ENCODE peak calls at places on chromosomes 16 and 17, in nine cellular contexts. A is cardiac fibroblast; X is kidney epithelial cell; H is CD8-positive, alpha-beta T cell; D is astrocyte of the cerebellum; S is ovary; I is OCI-LY7; E is thoracic aorta; G is Peyer's patch. Z is an unnamed sample.

GRCh38 chr17:13393841-13394710 is 207.7 kb downstream of the HS3ST3A1 start:
- DNase-seq in X (peak), I (no peak), A (peak), G (no peak), S (no peak), E (no peak), D (no peak), H (no peak), Z (peak)

GRCh38 chr16:30142672-30143346 is 19.8 kb upstream of the MAPK3 start:
- DNase-seq in E (no peak), D (no peak), X (no peak), H (peak), A (no peak), G (no peak), I (peak), S (no peak), Z (no peak)

GRCh38 chr17:74118504-74118903 is 85.0 kb upstream of the RPL38 start:
- DNase-seq in I (no peak), H (no peak), S (no peak), E (no peak), X (no peak), D (no peak), G (no peak), A (no peak), Z (no peak)

GRCh38 chr17:19753049-19753444 is 4.9 kb upstream of the ALDH3A1 start:
- DNase-seq in X (peak), D (no peak), I (no peak), H (no peak), E (peak), A (peak), G (no peak), S (no peak), Z (no peak)

GRCh38 chr16:89490386-89491237 is at the start of gene ANKRD11:
- DNase-seq in A (peak), G (peak), H (peak), X (peak), S (peak), D (peak), I (peak), E (peak), Z (peak)

GRCh38 chr16:85173981-85174751 is 61.9 kb upstream of the CIBAR2 start:
- DNase-seq in E (no peak), S (no peak), G (no peak), H (no peak), X (no peak), A (peak), I (no peak), D (no peak), Z (peak)

GRCh38 chr17:61904094-61904710 is 23.6 kb downstream of the INTS2 start:
- DNase-seq in X (no peak), I (no peak), G (no peak), S (peak), D (no peak), A (no peak), H (peak), E (no peak), Z (no peak)

GRCh38 chr16:84463221-84463620 is 41.2 kb downstream of the MEAK7 start:
- DNase-seq in X (no peak), E (no peak), H (no peak), A (no peak), I (no peak), G (no peak), D (no peak), S (no peak), Z (no peak)

GRCh38 chr16:66070140-66070887 is 296.2 kb upstream of the CDH5 start:
- DNase-seq in S (peak), G (peak), X (no peak), D (no peak), A (peak), E (no peak), H (no peak), I (no peak), Z (no peak)

GRCh38 chr16:54268340-54268739 is 18.2 kb downstream of the IRX3 start:
- DNase-seq in D (no peak), A (no peak), E (no peak), H (no peak), I (no peak), X (no peak), G (no peak), S (no peak), Z (no peak)

GRCh38 chr16:73890524-73891500 is 405.8 kb upstream of the PSMD7 start:
- DNase-seq in S (no peak), I (peak), G (no peak), A (peak), X (no peak), H (no peak), D (no peak), E (no peak), Z (no peak)

GRCh38 chr16:49542391-49542891 is 168.8 kb downstream of the C16orf78 start:
- DNase-seq in G (no peak), I (no peak), D (no peak), H (no peak), E (no peak), A (peak), S (no peak), X (no peak), Z (no peak)

GRCh38 chr16:73878616-73879015 is 418.0 kb upstream of the PSMD7 start:
- DNase-seq in S (no peak), D (peak), I (peak), E (no peak), A (peak), H (no peak), G (no peak), X (peak), Z (peak)

GRCh38 chr16:30641378-30641982 is 9.3 kb upstream of the PRR14 start:
- DNase-seq in G (no peak), I (no peak), A (no peak), E (no peak), X (no peak), D (no peak), S (no peak), H (no peak), Z (no peak)

GRCh38 chr16:4212934-4213296 is 29.0 kb downstream of the SRL start:
- DNase-seq in I (no peak), A (peak), D (no peak), G (no peak), E (no peak), H (no peak), X (peak), S (no peak), Z (peak)

GRCh38 chr16:57611184-57611583 is 17.2 kb upstream of the ADGRG1 start:
- DNase-seq in I (no peak), D (no peak), G (no peak), A (peak), S (no peak), X (no peak), H (no peak), E (no peak), Z (no peak)

GRCh38 chr16:70746040-70746707 is 54.8 kb downstream of the VAC14 start:
- DNase-seq in A (peak), X (no peak), I (no peak), E (peak), H (no peak), G (peak), S (peak), D (no peak), Z (no peak)

GRCh38 chr17:9854255-9854654 is 28.5 kb downstream of the GLP2R start:
- DNase-seq in I (no peak), S (no peak), H (no peak), A (no peak), G (no peak), X (no peak), D (no peak), E (no peak), Z (no peak)

GRCh38 chr17:79791354-79792123 is 5.3 kb downstream of the CBX8 start:
- DNase-seq in E (no peak), D (no peak), S (no peak), A (no peak), G (no peak), I (no peak), H (no peak), X (no peak), Z (no peak)

GRCh38 chr16:85944572-85945423 is 45.8 kb downstream of the IRF8 start:
- DNase-seq in D (no peak), I (peak), X (no peak), G (no peak), S (no peak), E (no peak), H (no peak), A (no peak), Z (no peak)

GRCh38 chr17:72287586-72287985 is 166.8 kb downstream of the SOX9 start:
- DNase-seq in E (no peak), D (no peak), A (no peak), I (no peak), G (no peak), S (no peak), X (no peak), H (no peak), Z (no peak)

GRCh38 chr17:2090210-2090641 is 35.3 kb downstream of the HIC1 start:
- DNase-seq in D (no peak), X (no peak), A (no peak), H (no peak), E (no peak), G (no peak), S (no peak), I (no peak), Z (no peak)

GRCh38 chr16:57536306-57537193 is at the start of gene CCDC102A:
- DNase-seq in X (no peak), D (no peak), E (no peak), S (peak), I (peak), A (no peak), G (peak), H (peak), Z (no peak)

GRCh38 chr17:40530531-40530987 is 29.1 kb upstream of the TNS4 start:
- DNase-seq in D (no peak), X (no peak), S (no peak), H (no peak), A (no peak), G (no peak), I (no peak), E (no peak), Z (no peak)

GRCh38 chr16:85781685-85782370 is 17.5 kb downstream of the EMC8 start:
- DNase-seq in D (peak), I (no peak), G (no peak), H (no peak), A (no peak), S (no peak), E (no peak), X (no peak), Z (no peak)

GRCh38 chr17:52532373-52532772 is 373.9 kb upstream of the CA10 start:
- DNase-seq in E (no peak), X (no peak), H (no peak), A (no peak), S (no peak), I (no peak), G (no peak), D (no peak), Z (no peak)

GRCh38 chr16:23254338-23254737 is 47.8 kb upstream of the SCNN1B start:
- DNase-seq in H (no peak), G (no peak), S (no peak), X (peak), E (no peak), D (peak), A (peak), I (no peak), Z (peak)

GRCh38 chr17:51711581-51711980 is 446.9 kb downstream of the CA10 start:
- DNase-seq in H (no peak), S (no peak), E (no peak), X (no peak), A (no peak), G (no peak), I (no peak), D (no peak), Z (no peak)

GRCh38 chr16:78126662-78127061 is 27.2 kb downstream of the WWOX start:
- DNase-seq in X (no peak), H (no peak), G (no peak), I (no peak), D (no peak), A (no peak), S (no peak), E (no peak), Z (no peak)

GRCh38 chr17:17681187-17681743 is at the start of gene RAI1:
- DNase-seq in A (peak), H (peak), I (peak), X (no peak), S (peak), D (no peak), E (no peak), G (peak), Z (no peak)

GRCh38 chr17:72725432-72726068 is 366.9 kb downstream of the SLC39A11 start:
- DNase-seq in E (no peak), G (peak), X (no peak), D (peak), S (peak), H (peak), I (peak), A (peak), Z (no peak)

GRCh38 chr16:82042841-82043240 is 7.8 kb downstream of the HSD17B2 start:
- DNase-seq in E (no peak), H (no peak), A (no peak), I (no peak), X (no peak), S (no peak), D (peak), G (no peak), Z (no peak)

GRCh38 chr16:57196753-57197152 is 10.6 kb downstream of the RSPRY1 start:
- DNase-seq in H (no peak), X (no peak), G (no peak), D (no peak), I (no peak), S (no peak), E (no peak), A (no peak), Z (no peak)

GRCh38 chr16:69423189-69423588 is 1.2 kb upstream of the CYB5B start:
- DNase-seq in X (no peak), A (no peak), I (no peak), E (no peak), G (no peak), S (no peak), H (no peak), D (no peak), Z (no peak)

GRCh38 chr16:84922351-84923135 is 88.8 kb downstream of the ZDHHC7 start:
- DNase-seq in E (no peak), D (no peak), G (no peak), X (no peak), I (peak), S (peak), A (peak), H (no peak), Z (no peak)

GRCh38 chr16:9183682-9184353 is 92.4 kb downstream of the HAPSTR1 start:
- DNase-seq in A (no peak), E (no peak), H (no peak), X (no peak), G (no peak), I (no peak), S (no peak), D (no peak), Z (no peak)

GRCh38 chr16:81864646-81865382 is 85.7 kb downstream of the PLCG2 start:
- DNase-seq in S (no peak), I (no peak), G (no peak), E (no peak), D (no peak), H (no peak), A (no peak), X (no peak), Z (no peak)

GRCh38 chr17:45021607-45022287 is 29.7 kb downstream of the DCAKD start:
- DNase-seq in D (no peak), X (no peak), S (peak), I (peak), H (peak), G (peak), A (peak), E (no peak), Z (no peak)

GRCh38 chr16:5257462-5257861 is 159.9 kb upstream of the EEF2KMT start:
- DNase-seq in A (no peak), D (no peak), E (no peak), X (no peak), S (no peak), I (no peak), G (no peak), H (no peak), Z (no peak)

GRCh38 chr17:77375526-77375916 is 234.8 kb downstream of the SEC14L1 start:
- DNase-seq in G (no peak), E (no peak), A (no peak), H (no peak), D (no peak), X (no peak), I (no peak), S (no peak), Z (no peak)
- H3K4me3 ChIP-seq in G (peak), E (peak), A (peak), H (peak), D (peak), X (no peak), I (no peak), S (no peak), Z (peak)

GRCh38 chr17:50520483-50520882 is 12.1 kb upstream of the EPN3 start:
- DNase-seq in H (no peak), S (no peak), G (no peak), E (no peak), X (no peak), D (no peak), A (no peak), I (no peak), Z (no peak)

GRCh38 chr17:50524838-50525237 is 7.7 kb upstream of the EPN3 start:
- DNase-seq in H (no peak), D (no peak), S (no peak), I (no peak), A (no peak), E (no peak), G (no peak), X (no peak), Z (no peak)

GRCh38 chr17:50522766-50523165 is 9.8 kb upstream of the EPN3 start:
- DNase-seq in E (no peak), X (no peak), D (no peak), A (no peak), I (no peak), S (no peak), H (no peak), G (no peak), Z (no peak)

GRCh38 chr17:50521517-50521916 is 11.0 kb upstream of the EPN3 start:
- DNase-seq in S (no peak), D (no peak), H (no peak), A (no peak), G (no peak), X (no peak), E (no peak), I (no peak), Z (no peak)

GRCh38 chr17:50523208-50523607 is 9.3 kb upstream of the EPN3 start:
- DNase-seq in E (no peak), X (no peak), G (no peak), S (no peak), A (no peak), H (no peak), D (no peak), I (no peak), Z (no peak)
- TF ChIP-seq CTCF in E (no peak), X (no peak), G (no peak), S (no peak), A (no peak), H (no peak), D (no peak), I (no peak), Z (no peak)

DNA sequence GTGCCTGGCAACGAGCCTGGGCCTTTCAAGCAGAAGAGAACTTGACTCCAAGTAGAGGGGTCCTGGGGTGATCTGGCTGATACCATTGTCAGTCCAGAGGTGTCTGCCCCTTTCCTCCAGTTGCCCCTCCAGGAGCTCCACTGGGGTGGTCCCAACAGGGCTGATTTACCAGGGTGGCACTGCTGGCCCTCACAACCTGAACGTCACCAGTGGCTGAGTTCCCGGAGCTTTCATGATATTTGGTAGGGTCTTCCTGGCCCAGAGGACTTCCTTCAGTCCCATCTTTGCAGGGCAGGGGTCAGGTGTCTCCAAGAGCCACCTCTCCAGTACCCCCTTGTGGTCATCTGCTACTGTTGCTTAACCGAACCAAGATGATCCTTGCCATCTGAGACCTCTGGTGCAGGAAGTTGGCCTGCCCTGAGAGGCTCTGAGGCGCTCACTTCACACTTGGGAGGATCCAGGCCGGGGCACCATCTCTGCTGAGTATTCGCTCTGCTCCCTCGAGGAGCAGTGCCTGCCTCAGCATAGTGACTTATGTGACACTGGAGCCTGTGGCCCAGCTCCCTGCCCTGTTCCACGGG is 3.5 kb downstream of the LIMD2 start:
- DNase-seq in H (peak), G (peak), D (no peak), E (no peak), S (no peak), A (peak), X (no peak), I (peak), Z (no peak)
- H3K4me3 ChIP-seq in H (peak), G (no peak), D (no peak), E (no peak), S (no peak), A (no peak), X (no peak), I (peak), Z (no peak)

GRCh38 chr17:75271233-75271954 is 363 bp upstream of the MIF4GD start:
- DNase-seq in A (peak), D (no peak), E (no peak), X (no peak), H (peak), I (peak), G (peak), S (peak), Z (no peak)

GRCh38 chr17:75270966-75271232 is at the start of gene MIF4GD:
- DNase-seq in D (no peak), X (no peak), S (no peak), A (no peak), H (no peak), I (no peak), G (no peak), E (no peak), Z (no peak)

GRCh38 chr17:75271955-75272847 is 1.2 kb upstream of the MIF4GD start:
- DNase-seq in X (no peak), I (peak), H (no peak), E (no peak), G (no peak), D (no peak), S (peak), A (peak), Z (no peak)

GRCh38 chr17:75268931-75269330 is 2.1 kb downstream of the MIF4GD start:
- DNase-seq in X (no peak), S (no peak), G (no peak), H (no peak), I (no peak), A (no peak), D (no peak), E (no peak), Z (no peak)

DNA sequence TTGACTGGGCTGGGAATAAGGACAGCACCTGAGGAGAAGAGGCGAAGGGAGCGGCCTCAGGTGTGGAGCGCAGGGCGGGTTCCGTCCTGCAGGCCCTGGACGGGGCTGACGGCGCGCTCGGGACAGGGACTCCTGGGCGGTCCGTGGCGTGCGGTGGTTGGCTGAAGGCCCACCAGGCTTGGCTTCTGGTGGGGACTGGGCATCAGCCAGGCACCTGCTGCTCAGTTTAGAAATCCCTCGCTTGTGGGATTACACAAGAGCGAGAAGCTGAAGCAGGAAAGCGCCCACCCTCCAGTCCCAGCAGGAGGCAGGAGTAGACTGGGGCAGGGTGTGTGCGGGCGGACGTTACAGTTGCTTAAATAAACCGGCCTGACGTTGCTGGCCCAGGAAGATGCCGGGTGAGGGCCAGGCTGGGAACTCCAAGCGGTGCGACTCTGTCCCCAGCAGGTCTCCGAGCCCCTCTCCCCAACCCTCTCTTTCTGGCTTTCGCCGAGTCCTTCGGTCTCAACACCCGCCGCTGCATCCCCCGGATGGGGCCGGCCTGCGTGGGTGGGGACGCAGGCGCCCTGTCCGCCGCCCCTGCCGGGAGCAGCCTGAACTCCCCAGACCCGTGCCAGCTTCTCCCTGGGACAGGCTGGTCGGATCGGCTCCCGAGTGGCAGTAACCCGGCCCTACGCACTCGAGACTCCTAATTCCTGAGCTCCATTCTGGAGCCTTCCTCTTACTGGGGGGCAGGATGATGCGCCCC is 639 bp downstream of the MIF4GD start:
- DNase-seq in S (peak), X (peak), D (no peak), G (peak), E (no peak), I (peak), A (peak), H (peak), Z (peak)
- TF ChIP-seq CTCF in S (no peak), X (peak), D (peak), G (peak), E (peak), I (peak), A (peak), H (no peak), Z (peak)

GRCh38 chr16:31868701-31869167 is 4.9 kb upstream of the ZNF267 start:
- DNase-seq in A (peak), I (peak), H (peak), D (peak), G (peak), S (peak), E (peak), X (no peak), Z (no peak)
- H3K4me3 ChIP-seq in A (no peak), I (peak), H (peak), D (no peak), G (no peak), S (no peak), E (peak), X (no peak), Z (no peak)

GRCh38 chr17:46194393-46195216 is 1.4 kb upstream of the KANSL1 start:
- DNase-seq in D (no peak), E (no peak), G (peak), A (peak), H (peak), I (peak), X (no peak), S (no peak), Z (no peak)
- TF ChIP-seq CTCF in D (peak), E (peak), G (peak), A (peak), H (peak), I (peak), X (peak), S (peak), Z (peak)

GRCh38 chr16:2275476-2276450 is 7.8 kb upstream of the RNPS1 start:
- DNase-seq in E (no peak), I (no peak), H (no peak), X (no peak), G (no peak), D (no peak), S (no peak), A (no peak), Z (no peak)
- H3K4me3 ChIP-seq in E (no peak), I (no peak), H (no peak), X (no peak), G (no peak), D (no peak), S (no peak), A (no peak), Z (no peak)